ENCODE peak calls at places on chromosomes 2 and 18, in eight cellular contexts. F is fibroblast of pulmonary artery; U is MCF 10A; G is GM13976; R is upper lobe of right lung; Q is CD8-positive, alpha-beta T cell; S is WTC11; B is AG10803. A is an unnamed sample.

GRCh38 chr2:102052367-102052764 is 60.6 kb downstream of the IL1R2 start:
- DNase-seq in G (no peak), S (no peak), B (no peak), F (no peak), Q (no peak), R (no peak), U (peak), A (no peak)

GRCh38 chr18:6781846-6782245 is 52.3 kb downstream of the ARHGAP28 start:
- DNase-seq in U (peak), G (no peak), B (peak), R (no peak), Q (no peak), S (no peak), F (peak), A (no peak)

GRCh38 chr2:227710986-227711385 is 6.8 kb downstream of the SLC19A3 start:
- DNase-seq in R (no peak), U (no peak), B (no peak), G (no peak), F (no peak), S (no peak), Q (no peak), A (no peak)

GRCh38 chr2:209476367-209477191 is 52.7 kb downstream of the MAP2 start:
- DNase-seq in F (peak), R (no peak), U (peak), G (no peak), S (no peak), B (peak), Q (no peak), A (no peak)

GRCh38 chr2:222561817-222562424 is 94.0 kb downstream of the FARSB start:
- DNase-seq in R (no peak), S (peak), G (peak), Q (no peak), F (peak), U (peak), B (peak), A (no peak)

GRCh38 chr2:108701208-108701607 is 18.1 kb upstream of the RANBP2 start:
- DNase-seq in G (no peak), F (no peak), R (no peak), Q (no peak), B (no peak), S (no peak), U (no peak), A (no peak)

GRCh38 chr18:10842821-10843220 is 306.5 kb downstream of the PIEZO2 start:
- DNase-seq in G (no peak), S (no peak), Q (no peak), F (peak), R (no peak), B (no peak), U (no peak), A (no peak)

GRCh38 chr2:233479616-233480489 is 86.7 kb downstream of the USP40 start:
- DNase-seq in R (peak), F (no peak), G (peak), U (no peak), S (no peak), B (no peak), Q (no peak), A (no peak)

GRCh38 chr2:147631294-147631693 is 213.5 kb upstream of the ACVR2A start:
- DNase-seq in G (no peak), U (no peak), Q (no peak), S (no peak), B (no peak), R (no peak), F (no peak), A (no peak)

GRCh38 chr2:40287201-40287600 is 164.7 kb downstream of the SLC8A1 start:
- DNase-seq in G (no peak), B (peak), F (peak), Q (no peak), S (no peak), U (no peak), R (no peak), A (no peak)

GRCh38 chr2:203583696-203584095 is 48.6 kb upstream of the RAPH1 start:
- DNase-seq in F (peak), R (no peak), G (no peak), B (peak), S (no peak), Q (no peak), U (peak), A (no peak)

GRCh38 chr2:128981353-128981752 is 662.7 kb upstream of the HS6ST1 start:
- DNase-seq in F (no peak), S (no peak), Q (no peak), R (no peak), G (no peak), U (no peak), B (no peak), A (no peak)

GRCh38 chr2:9010866-9011265 is 7.4 kb upstream of the MBOAT2 start:
- DNase-seq in B (peak), Q (no peak), G (no peak), S (no peak), R (no peak), F (peak), U (peak), A (no peak)

GRCh38 chr2:144466637-144467036 is 53.3 kb downstream of the ZEB2 start:
- DNase-seq in Q (no peak), R (no peak), S (no peak), F (no peak), U (no peak), G (no peak), B (no peak), A (no peak)

GRCh38 chr18:74040459-74041332 is 106.9 kb downstream of the FBXO15 start:
- DNase-seq in S (peak), F (no peak), R (peak), G (peak), U (peak), B (peak), Q (peak), A (no peak)

GRCh38 chr2:73063909-73064875 is 7.3 kb downstream of the SFXN5 start:
- DNase-seq in F (peak), S (peak), R (no peak), B (peak), Q (no peak), G (no peak), U (peak), A (no peak)

GRCh38 chr2:263774-264492 is at the start of gene SH3YL1:
- DNase-seq in R (peak), F (peak), Q (peak), G (peak), S (peak), U (peak), B (no peak), A (peak)

GRCh38 chr18:74725690-74726089 is 128.0 kb downstream of the ZNF407 start:
- DNase-seq in B (no peak), R (no peak), F (no peak), Q (no peak), G (no peak), U (no peak), S (no peak), A (no peak)

GRCh38 chr18:46155652-46156051 is 51.5 kb downstream of the HAUS1 start:
- DNase-seq in Q (no peak), G (no peak), B (peak), F (peak), S (no peak), R (no peak), U (peak), A (no peak)

GRCh38 chr18:22084547-22084946 is 84.8 kb upstream of the GATA6 start:
- DNase-seq in F (no peak), S (no peak), Q (no peak), U (no peak), B (no peak), R (no peak), G (no peak), A (no peak)

GRCh38 chr2:40372278-40372580 is 79.7 kb downstream of the SLC8A1 start:
- DNase-seq in R (no peak), U (no peak), F (no peak), S (no peak), Q (no peak), B (no peak), G (no peak), A (no peak)

GRCh38 chr18:50096766-50097435 is 98.0 kb downstream of the MYO5B start:
- DNase-seq in F (no peak), G (no peak), Q (no peak), B (no peak), R (no peak), S (no peak), U (no peak), A (no peak)

GRCh38 chr2:203535078-203535783 is at the start of gene RAPH1:
- DNase-seq in S (peak), R (peak), Q (peak), U (peak), G (peak), B (peak), F (peak), A (peak)

GRCh38 chr2:64644240-64645013 is 9.3 kb downstream of the SERTAD2 start:
- DNase-seq in R (peak), F (peak), Q (no peak), G (peak), U (peak), B (peak), S (peak), A (peak)

GRCh38 chr2:64228126-64228678 is 84.0 kb upstream of the PELI1 start:
- DNase-seq in S (peak), R (peak), Q (peak), F (peak), G (peak), B (peak), U (peak), A (peak)

GRCh38 chr2:215931256-215931903 is 82.0 kb downstream of the MREG start:
- DNase-seq in U (peak), G (peak), R (no peak), Q (peak), B (peak), F (peak), S (peak), A (no peak)

GRCh38 chr2:2663401-2664036 is 332.4 kb upstream of the MYT1L start:
- DNase-seq in S (no peak), Q (no peak), R (no peak), G (no peak), B (no peak), F (no peak), U (no peak), A (no peak)

GRCh38 chr2:62297642-62298010 is 101.7 kb downstream of the B3GNT2 start:
- DNase-seq in G (no peak), U (peak), F (peak), Q (no peak), R (no peak), S (peak), B (no peak), A (no peak)

GRCh38 chr2:9422321-9423099 is 818 bp downstream of the ITGB1BP1 start:
- DNase-seq in R (no peak), S (peak), F (no peak), B (peak), Q (no peak), G (peak), U (peak), A (no peak)

GRCh38 chr18:38695559-38696270 is 1130.1 kb upstream of the CELF4 start:
- DNase-seq in F (peak), Q (no peak), G (no peak), B (peak), R (no peak), S (no peak), U (peak), A (no peak)

GRCh38 chr2:138110453-138111083 is 146.3 kb downstream of the HNMT start:
- DNase-seq in Q (no peak), G (no peak), B (no peak), S (no peak), R (no peak), U (no peak), F (peak), A (no peak)

GRCh38 chr2:102033028-102033749 is 41.4 kb downstream of the IL1R2 start:
- DNase-seq in Q (no peak), G (no peak), F (peak), S (no peak), R (peak), B (peak), U (peak), A (no peak)

GRCh38 chr2:16870677-16871076 is 205.0 kb upstream of the CYRIA start:
- DNase-seq in F (no peak), R (no peak), S (no peak), U (no peak), Q (no peak), B (no peak), G (no peak), A (no peak)

GRCh38 chr2:18987592-18988073 is 370.8 kb downstream of the OSR1 start:
- DNase-seq in R (no peak), B (peak), G (no peak), S (no peak), F (peak), U (peak), Q (no peak), A (no peak)

GRCh38 chr18:62460851-62461300 is 61.9 kb upstream of the ZCCHC2 start:
- DNase-seq in G (no peak), F (peak), U (peak), S (no peak), R (no peak), Q (no peak), B (peak), A (no peak)

GRCh38 chr2:136291871-136292270 is 173.9 kb upstream of the CXCR4 start:
- DNase-seq in G (no peak), U (no peak), R (no peak), S (no peak), Q (no peak), B (no peak), F (no peak), A (no peak)

GRCh38 chr2:6294791-6295190 is 570.9 kb downstream of the CMPK2 start:
- DNase-seq in G (no peak), F (no peak), S (no peak), B (no peak), Q (no peak), R (no peak), U (no peak), A (no peak)

GRCh38 chr2:6290212-6290611 is 575.5 kb downstream of the CMPK2 start:
- DNase-seq in B (no peak), U (no peak), Q (no peak), R (no peak), S (no peak), F (no peak), G (no peak), A (no peak)

DNA sequence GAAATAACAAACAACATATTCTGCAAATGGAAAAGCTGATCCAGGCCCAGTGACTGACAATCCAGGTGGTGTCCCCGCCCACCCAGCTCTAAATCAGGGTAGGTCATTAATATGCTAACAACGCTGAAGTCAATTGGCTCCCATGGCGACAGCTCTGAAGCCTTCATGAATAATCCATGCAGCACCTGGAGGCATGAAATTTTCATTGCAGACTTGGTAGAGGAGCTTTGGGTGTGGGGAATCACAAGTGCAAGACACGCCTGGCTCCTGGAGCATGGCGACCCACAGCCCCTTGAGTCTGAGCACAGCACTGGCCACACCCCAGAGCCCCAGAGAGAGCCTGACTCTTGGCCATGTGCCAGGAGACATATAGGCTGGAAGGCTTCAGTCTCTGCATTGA is 575.1 kb downstream of the CMPK2 start:
- DNase-seq in B (no peak), R (no peak), U (no peak), F (no peak), S (no peak), Q (no peak), G (no peak), A (no peak)
- TF ChIP-seq CTCF in B (no peak), R (no peak), U (no peak), F (no peak), S (no peak), Q (no peak), G (no peak), A (no peak)

GRCh38 chr2:119671011-119671410 is 8.0 kb upstream of the TMEM177 start:
- DNase-seq in Q (no peak), F (no peak), R (no peak), U (no peak), G (no peak), S (no peak), B (no peak), A (no peak)

GRCh38 chr2:119672161-119672862 is 6.7 kb upstream of the TMEM177 start:
- DNase-seq in S (no peak), F (no peak), R (no peak), U (no peak), G (no peak), Q (no peak), B (no peak), A (no peak)

GRCh38 chr2:119678021-119678656 is 862 bp upstream of the TMEM177 start:
- DNase-seq in U (no peak), R (no peak), F (no peak), G (no peak), S (no peak), Q (no peak), B (no peak), A (no peak)

GRCh38 chr2:119673796-119674195 is 5.2 kb upstream of the TMEM177 start:
- DNase-seq in B (no peak), S (no peak), U (no peak), G (no peak), Q (no peak), F (no peak), R (no peak), A (no peak)

GRCh38 chr2:119674711-119675500 is 4.1 kb upstream of the TMEM177 start:
- DNase-seq in U (no peak), Q (no peak), B (no peak), G (no peak), S (no peak), R (no peak), F (no peak), A (no peak)
- TF ChIP-seq CTCF in U (no peak), Q (no peak), B (no peak), G (no peak), S (no peak), R (no peak), F (no peak), A (no peak)

GRCh38 chr2:151632993-151633592 is 101.2 kb downstream of the NEB start:
- DNase-seq in B (peak), U (no peak), G (peak), F (peak), R (no peak), S (no peak), Q (no peak), A (no peak)
- TF ChIP-seq CTCF in B (peak), U (peak), G (no peak), F (peak), R (peak), S (peak), Q (peak), A (peak)

DNA sequence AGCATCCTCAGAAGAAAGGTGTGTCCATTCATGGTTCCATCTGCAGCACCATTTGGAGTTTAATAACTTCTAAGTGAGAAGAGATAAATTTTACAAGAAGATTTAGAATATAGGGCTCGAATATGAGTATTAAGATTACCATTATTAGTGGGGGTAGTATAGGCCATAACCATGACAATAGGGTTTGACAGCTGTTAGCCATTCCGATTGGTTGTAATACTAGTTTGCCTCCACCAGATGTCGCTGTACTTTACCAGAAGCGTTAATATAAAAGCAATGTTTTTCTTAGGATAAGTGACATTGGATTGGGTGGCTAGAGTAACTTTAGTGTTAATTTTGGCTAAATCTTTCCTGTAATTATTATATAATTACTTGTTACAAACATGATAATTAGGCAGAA is 107.5 kb upstream of the SRD5A2 start:
- DNase-seq in U (no peak), G (no peak), Q (no peak), S (no peak), B (no peak), F (peak), R (no peak), A (no peak)
- TF ChIP-seq CTCF in U (peak), G (peak), Q (peak), S (peak), B (peak), F (peak), R (peak), A (peak)

DNA sequence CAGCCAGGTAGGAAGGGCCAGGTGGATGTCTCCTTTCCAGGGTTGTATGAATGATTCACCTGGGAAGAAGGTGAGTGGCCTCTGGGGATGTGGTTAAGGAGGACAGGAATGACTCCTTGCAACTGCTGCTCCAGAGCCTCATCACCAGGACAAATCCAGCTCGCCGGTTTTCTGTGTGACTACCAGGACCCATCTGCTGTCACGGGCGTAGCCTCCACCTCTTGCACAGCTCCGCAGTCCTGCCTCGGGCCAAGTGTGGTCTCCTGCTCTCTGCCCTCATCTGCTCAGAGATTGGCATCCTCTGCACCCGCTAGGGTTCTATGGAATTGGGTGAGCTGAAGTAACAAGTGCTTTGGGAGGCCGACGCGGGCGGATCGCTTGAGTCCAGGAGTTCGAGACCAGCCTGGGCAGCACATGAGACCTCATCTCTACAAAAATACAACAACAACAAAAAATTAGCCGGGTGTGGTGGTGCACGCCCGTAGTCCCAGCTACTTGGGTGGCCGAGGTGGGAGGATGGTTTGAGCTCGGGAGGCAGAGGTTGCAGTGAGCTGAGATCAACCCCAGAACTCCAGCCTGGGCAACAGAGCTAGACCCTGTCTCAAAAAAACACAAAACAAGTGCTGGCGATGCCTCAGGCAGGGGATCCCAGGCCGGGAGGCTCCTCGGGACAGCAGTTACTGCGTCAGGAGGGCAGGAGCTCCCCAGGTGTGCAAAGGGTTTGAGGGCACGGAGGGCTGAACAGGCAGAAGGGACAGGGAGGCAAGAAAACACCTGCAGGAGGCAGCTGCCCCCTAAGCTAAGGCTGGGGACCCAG is 831 bp upstream of the D2HGDH start:
- DNase-seq in B (no peak), R (no peak), S (no peak), F (no peak), G (no peak), U (peak), Q (no peak), A (no peak)
- TF ChIP-seq CTCF in B (no peak), R (no peak), S (no peak), F (no peak), G (no peak), U (peak), Q (no peak), A (no peak)